ENCODE peak calls at places on chromosome 15, in six cellular contexts. L, S, B, G, D and X are unnamed samples.

GRCh38 chr15:42796955-42797779 is 60.2 kb upstream of the CDAN1 start:
- DNase-seq in L (no peak), S (no peak), B (no peak), G (no peak), D (no peak), X (no peak)

GRCh38 chr15:48796521-48796920 is 14.3 kb downstream of the CEP152 start:
- DNase-seq in L (no peak), S (no peak), B (no peak), G (no peak), D (no peak), X (no peak)

GRCh38 chr15:99708563-99708962 is 24.7 kb downstream of the LYSMD4 start:
- DNase-seq in L (no peak), S (no peak), B (no peak), G (peak; percentile 87), D (peak; percentile 89), X (no peak)

GRCh38 chr15:39417766-39418165 is 163.1 kb upstream of the THBS1 start:
- DNase-seq in L (no peak), S (no peak), B (no peak), G (no peak), D (no peak), X (no peak)

GRCh38 chr15:62426387-62426956 is 261.4 kb upstream of the C2CD4B start:
- DNase-seq in L (no peak), S (no peak), B (no peak), G (peak; percentile 41), D (no peak), X (no peak)

GRCh38 chr15:59994855-59995557 is 9.1 kb upstream of the FOXB1 start:
- DNase-seq in L (no peak), S (no peak), B (no peak), G (no peak), D (no peak), X (peak; percentile 58)

GRCh38 chr15:74306801-74307217 is 60.6 kb downstream of the CYP11A1 start:
- DNase-seq in L (no peak), S (no peak), B (peak; percentile 83), G (no peak), D (no peak), X (peak; percentile 76)

GRCh38 chr15:65857718-65858402 is 11.4 kb upstream of the RAB11A start:
- DNase-seq in L (no peak), S (no peak), B (no peak), G (no peak), D (no peak), X (no peak)

GRCh38 chr15:43093026-43093425 is 12.8 kb downstream of the UBR1 start:
- DNase-seq in L (no peak), S (no peak), B (no peak), G (no peak), D (no peak), X (no peak)

GRCh38 chr15:62147149-62148013 is 17.7 kb downstream of the C2CD4B start:
- DNase-seq in L (no peak), S (no peak), B (no peak), G (no peak), D (no peak), X (no peak)

GRCh38 chr15:73601449-73602425 is 31.5 kb downstream of the NPTN start:
- DNase-seq in L (no peak), S (no peak), B (peak; percentile 48), G (no peak), D (no peak), X (no peak)

GRCh38 chr15:26073430-26074333 is 210.6 kb upstream of the ATP10A start:
- DNase-seq in L (no peak), S (no peak), B (no peak), G (no peak), D (no peak), X (no peak)

GRCh38 chr15:65578904-65579728 is 31.8 kb downstream of the INTS14 start:
- DNase-seq in L (no peak), S (no peak), B (no peak), G (no peak), D (no peak), X (no peak)

GRCh38 chr15:82263350-82263749 is 732 bp downstream of the SAXO2 start:
- DNase-seq in L (no peak), S (no peak), B (no peak), G (no peak), D (no peak), X (no peak)

GRCh38 chr15:90680371-90680935 is 36.7 kb upstream of the BLM start:
- DNase-seq in L (no peak), S (no peak), B (no peak), G (no peak), D (no peak), X (no peak)

GRCh38 chr15:90895571-90896117 is 7.5 kb upstream of the MAN2A2 start:
- DNase-seq in L (peak; percentile 15), S (no peak), B (peak; percentile 92), G (no peak), D (no peak), X (peak; percentile 68)

GRCh38 chr15:41256577-41257038 is 25.5 kb downstream of the CHP1 start:
- DNase-seq in L (no peak), S (no peak), B (no peak), G (no peak), D (no peak), X (no peak)

GRCh38 chr15:39282663-39283208 is 298.1 kb upstream of the THBS1 start:
- DNase-seq in L (no peak), S (no peak), B (no peak), G (no peak), D (no peak), X (no peak)

GRCh38 chr15:40029979-40030893 is 8.7 kb downstream of the SRP14 start:
- DNase-seq in L (peak; percentile 43), S (no peak), B (peak; percentile 28), G (no peak), D (no peak), X (peak; percentile 61)

GRCh38 chr15:22949074-22949547 is 31.1 kb downstream of the CYFIP1 start:
- DNase-seq in L (no peak), S (peak; percentile 59), B (no peak), G (peak; percentile 92), D (peak; percentile 82), X (peak; percentile 94)

GRCh38 chr15:62847900-62848489 is 194.6 kb upstream of the TPM1 start:
- DNase-seq in L (peak; percentile 35), S (no peak), B (peak; percentile 87), G (peak; percentile 85), D (peak; percentile 86), X (peak; percentile 83)

GRCh38 chr15:101250331-101250730 is 1.5 kb downstream of the CHSY1 start:
- DNase-seq in L (no peak), S (no peak), B (no peak), G (no peak), D (no peak), X (no peak)

GRCh38 chr15:96049323-96049722 is 281.2 kb upstream of the NR2F2 start:
- DNase-seq in L (no peak), S (no peak), B (no peak), G (no peak), D (no peak), X (no peak)

GRCh38 chr15:96046620-96047240 is 283.8 kb upstream of the NR2F2 start:
- DNase-seq in L (no peak), S (no peak), B (no peak), G (no peak), D (no peak), X (no peak)

GRCh38 chr15:96049766-96050165 is 280.7 kb upstream of the NR2F2 start:
- DNase-seq in L (no peak), S (no peak), B (no peak), G (no peak), D (no peak), X (no peak)

GRCh38 chr15:96043586-96044171 is 286.8 kb upstream of the NR2F2 start:
- DNase-seq in L (no peak), S (no peak), B (no peak), G (no peak), D (no peak), X (no peak)

GRCh38 chr15:96047255-96047931 is 283.1 kb upstream of the NR2F2 start:
- DNase-seq in L (no peak), S (no peak), B (no peak), G (no peak), D (no peak), X (no peak)
- H3K4me3 ChIP-seq in L (no peak overlapping the region), S (no peak overlapping the region), B (no peak overlapping the region), G (peak overlapping the region; percentile 23), D (no peak overlapping the region), X (no peak overlapping the region)

GRCh38 chr15:96363692-96364091 is 33.2 kb downstream of the NR2F2 start:
- DNase-seq in L (no peak), S (no peak), B (no peak), G (no peak), D (no peak), X (peak; percentile 22)
- H3K4me3 ChIP-seq in L (no peak overlapping the region), S (no peak overlapping the region), B (no peak overlapping the region), G (no peak overlapping the region), D (no peak overlapping the region), X (no peak overlapping the region)

GRCh38 chr15:64130159-64130558 is 21.4 kb upstream of the SNX22 start:
- DNase-seq in L (no peak), S (no peak), B (no peak), G (no peak), D (no peak), X (no peak)
- H3K4me3 ChIP-seq in L (no peak overlapping the region), S (no peak overlapping the region), B (no peak overlapping the region), G (no peak overlapping the region), D (no peak overlapping the region), X (no peak overlapping the region)

GRCh38 chr15:68184616-68185470 is 20.3 kb downstream of the CALML4 start:
- DNase-seq in L (no peak), S (no peak), B (no peak), G (no peak), D (no peak), X (no peak)
- H3K4me3 ChIP-seq in L (no peak overlapping the region), S (no peak overlapping the region), B (no peak overlapping the region), G (no peak overlapping the region), D (no peak overlapping the region), X (no peak overlapping the region)

GRCh38 chr15:85690546-85691226 is 104.0 kb downstream of the KLHL25 start:
- DNase-seq in L (peak; percentile 41), S (no peak), B (no peak), G (no peak), D (no peak), X (no peak)
- H3K4me3 ChIP-seq in L (peak overlapping the region; percentile 34), S (peak overlapping the region; percentile 67), B (no peak overlapping the region), G (no peak overlapping the region), D (peak overlapping the region; percentile 32), X (no peak overlapping the region)

GRCh38 chr15:80404719-80405553 is 754 bp downstream of the ARNT2 start:
- DNase-seq in L (no peak), S (no peak), B (peak; percentile 54), G (peak; percentile 72), D (peak; percentile 59), X (peak; percentile 82)

GRCh38 chr15:80402339-80402738 is 1.8 kb upstream of the ARNT2 start:
- DNase-seq in L (no peak), S (no peak), B (no peak), G (no peak), D (no peak), X (no peak)

GRCh38 chr15:80405554-80405850 is 1.3 kb downstream of the ARNT2 start:
- DNase-seq in L (no peak), S (no peak), B (no peak), G (no peak), D (no peak), X (no peak)

GRCh38 chr15:80404057-80404718 is at the start of gene ARNT2:
- DNase-seq in L (no peak), S (no peak), B (peak; percentile 71), G (peak; percentile 76), D (peak; percentile 61), X (peak; percentile 90)

DNA sequence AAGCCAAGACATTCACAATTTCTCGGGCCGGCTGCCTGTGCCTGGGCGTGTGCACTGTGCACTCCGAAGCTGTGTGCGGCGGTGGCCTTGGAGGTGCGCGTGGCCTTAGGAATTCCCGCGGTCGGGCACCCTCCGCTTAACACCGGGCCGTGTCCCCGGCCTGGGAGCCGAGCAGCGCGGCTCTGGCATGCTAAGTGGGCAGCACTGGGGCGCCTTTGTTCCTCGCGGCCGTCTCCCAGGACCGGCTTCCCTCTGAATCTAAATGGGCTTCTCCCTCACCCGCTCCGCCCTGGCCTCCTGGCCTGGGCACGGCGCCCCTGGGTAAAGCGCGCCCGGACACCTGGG is 498 bp upstream of the ARNT2 start:
- DNase-seq in L (no peak), S (no peak), B (peak; percentile 58), G (peak; percentile 72), D (peak; percentile 65), X (no peak)
- H3K4me3 ChIP-seq in L (no peak overlapping the region), S (no peak overlapping the region), B (peak overlapping the region; percentile 63), G (peak overlapping the region; percentile 71), D (peak overlapping the region; percentile 69), X (peak overlapping the region; percentile 54)